ENCODE peak calls at places on chromosomes 2 and 18, in eight cellular contexts. D, J, M, E, R, Z, G and H are unnamed samples.

GRCh38 chr2:235762832-235763598 is 269.2 kb downstream of the AGAP1 start:
- DNase-seq in D (no peak), J (no peak), M (no peak), E (no peak), R (no peak), Z (no peak), G (peak; percentile 18), H (no peak)

GRCh38 chr2:88832256-88832991 is 141.0 kb downstream of the RPIA start:
- DNase-seq in D (peak; percentile 12), J (no peak), M (no peak), E (peak; percentile 64), R (no peak), Z (no peak), G (no peak), H (no peak)

GRCh38 chr2:121197369-121198091 is 87.5 kb downstream of the TFCP2L1 start:
- DNase-seq in D (no peak), J (peak; percentile 71), M (no peak), E (no peak), R (peak; percentile 76), Z (peak; percentile 67), G (peak; percentile 91), H (no peak)

GRCh38 chr2:179031731-179032408 is 18.1 kb downstream of the CCDC141 start:
- DNase-seq in D (peak; percentile 17), J (peak; percentile 15), M (no peak), E (no peak), R (no peak), Z (no peak), G (peak; percentile 59), H (no peak)

GRCh38 chr18:32470136-32470712 is 458 bp downstream of the GAREM1 start:
- DNase-seq in D (peak; percentile 38), J (no peak), M (no peak), E (no peak), R (no peak), Z (peak; percentile 55), G (peak; percentile 63), H (peak; percentile 42)

GRCh38 chr2:32484907-32485306 is 128.1 kb downstream of the BIRC6 start:
- DNase-seq in D (no peak), J (peak; percentile 27), M (no peak), E (no peak), R (peak; percentile 82), Z (peak; percentile 97), G (peak; percentile 97), H (peak; percentile 30)

GRCh38 chr18:69830189-69830588 is 117.5 kb downstream of the CD226 start:
- DNase-seq in D (no peak), J (no peak), M (no peak), E (no peak), R (no peak), Z (no peak), G (no peak), H (no peak)

GRCh38 chr18:79548621-79548985 is 131.0 kb upstream of the CTDP1 start:
- DNase-seq in D (no peak), J (no peak), M (no peak), E (no peak), R (no peak), Z (no peak), G (no peak), H (no peak)

GRCh38 chr2:189570565-189570964 is 10.0 kb downstream of the SLC40A1 start:
- DNase-seq in D (no peak), J (no peak), M (no peak), E (no peak), R (no peak), Z (peak; percentile 71), G (peak; percentile 63), H (peak; percentile 60)

GRCh38 chr2:236319036-236319435 is 54.8 kb upstream of the ASB18 start:
- DNase-seq in D (no peak), J (no peak), M (no peak), E (no peak), R (no peak), Z (no peak), G (no peak), H (no peak)

GRCh38 chr2:7189106-7189505 is 271.9 kb downstream of the RNF144A start:
- DNase-seq in D (no peak), J (no peak), M (no peak), E (no peak), R (no peak), Z (no peak), G (no peak), H (no peak)

GRCh38 chr2:218005486-218005885 is 2.7 kb upstream of the TNS1 start:
- DNase-seq in D (no peak), J (no peak), M (no peak), E (no peak), R (no peak), Z (no peak), G (peak; percentile 74), H (no peak)

GRCh38 chr2:19775315-19775714 is 126.5 kb downstream of the TTC32 start:
- DNase-seq in D (no peak), J (no peak), M (no peak), E (no peak), R (no peak), Z (no peak), G (peak; percentile 36), H (no peak)

GRCh38 chr18:64090876-64091275 is 58.0 kb downstream of the LINC00305 start:
- DNase-seq in D (no peak), J (no peak), M (no peak), E (no peak), R (no peak), Z (no peak), G (no peak), H (no peak)

GRCh38 chr2:20633794-20634259 is 17.1 kb downstream of the HS1BP3 start:
- DNase-seq in D (peak; percentile 28), J (peak; percentile 41), M (no peak), E (no peak), R (no peak), Z (no peak), G (no peak), H (peak; percentile 26)

GRCh38 chr2:174759381-174760064 is 4.7 kb downstream of the CHRNA1 start:
- DNase-seq in D (no peak), J (peak; percentile 47), M (no peak), E (no peak), R (no peak), Z (no peak), G (no peak), H (no peak)

GRCh38 chr18:62678847-62679535 is 36.4 kb upstream of the PHLPP1 start:
- DNase-seq in D (peak; percentile 34), J (no peak), M (no peak), E (no peak), R (no peak), Z (no peak), G (no peak), H (no peak)

GRCh38 chr2:49403722-49404507 is 249.6 kb upstream of the FSHR start:
- DNase-seq in D (peak; percentile 45), J (no peak), M (no peak), E (no peak), R (no peak), Z (no peak), G (no peak), H (no peak)

GRCh38 chr18:581106-581505 is 926 bp downstream of the CETN1 start:
- DNase-seq in D (no peak), J (no peak), M (no peak), E (no peak), R (no peak), Z (no peak), G (no peak), H (no peak)
- H3K27ac ChIP-seq in D (no peak overlapping the region), J (no peak overlapping the region), M (no peak overlapping the region), E (no peak overlapping the region), R (no peak overlapping the region), Z (no peak overlapping the region), G (no peak overlapping the region), H (no peak overlapping the region)

GRCh38 chr18:45250479-45250878 is 364.8 kb upstream of the SLC14A2 start:
- DNase-seq in D (no peak), J (no peak), M (no peak), E (no peak), R (no peak), Z (peak; percentile 88), G (no peak), H (no peak)
- H3K27ac ChIP-seq in D (no peak overlapping the region), J (peak overlapping the region; percentile 53), M (no peak overlapping the region), E (peak overlapping the region; percentile 81), R (no peak overlapping the region), Z (no peak overlapping the region), G (peak overlapping the region; percentile 93), H (no peak overlapping the region)

DNA sequence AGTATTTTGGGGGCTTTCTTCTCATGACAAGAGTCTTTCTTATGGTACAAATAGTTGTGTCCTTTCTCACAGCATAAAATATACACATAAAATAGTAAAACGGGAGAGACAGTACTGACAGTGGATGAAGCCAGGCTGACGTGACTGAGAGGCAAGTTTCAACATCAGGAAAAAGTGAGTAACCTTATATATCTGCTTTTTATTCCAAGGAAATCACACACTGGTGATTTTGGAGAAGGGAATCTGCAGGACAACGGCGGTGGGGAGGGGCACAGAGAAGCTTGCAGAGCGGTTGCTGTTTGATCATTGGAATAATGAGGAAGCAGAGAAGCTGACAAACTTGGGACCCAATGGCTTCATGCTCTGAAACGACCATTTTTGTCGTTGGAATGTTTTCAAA is 130.6 kb upstream of the ZNF236 start:
- DNase-seq in D (no peak), J (no peak), M (no peak), E (no peak), R (no peak), Z (no peak), G (peak; percentile 82), H (no peak)
- H3K27ac ChIP-seq in D (no peak overlapping the region), J (no peak overlapping the region), M (no peak overlapping the region), E (no peak overlapping the region), R (no peak overlapping the region), Z (no peak overlapping the region), G (no peak overlapping the region), H (no peak overlapping the region)

GRCh38 chr2:238428866-238429265 is 2.1 kb downstream of the ASB1 start:
- DNase-seq in D (no peak), J (peak; percentile 1), M (no peak), E (no peak), R (no peak), Z (no peak), G (no peak), H (no peak)

GRCh38 chr2:238425979-238426567 is 654 bp upstream of the ASB1 start:
- DNase-seq in D (peak; percentile 55), J (peak; percentile 59), M (no peak), E (no peak), R (no peak), Z (peak; percentile 75), G (peak; percentile 88), H (no peak)

GRCh38 chr2:238425505-238425978 is 1.2 kb upstream of the ASB1 start:
- DNase-seq in D (no peak), J (peak; percentile 2), M (no peak), E (no peak), R (no peak), Z (no peak), G (no peak), H (no peak)

GRCh38 chr2:238426568-238427434 is at the start of gene ASB1:
- DNase-seq in D (peak; percentile 90), J (peak; percentile 86), M (peak; percentile 72), E (peak; percentile 94), R (peak; percentile 84), Z (peak; percentile 85), G (peak; percentile 96), H (peak; percentile 66)

DNA sequence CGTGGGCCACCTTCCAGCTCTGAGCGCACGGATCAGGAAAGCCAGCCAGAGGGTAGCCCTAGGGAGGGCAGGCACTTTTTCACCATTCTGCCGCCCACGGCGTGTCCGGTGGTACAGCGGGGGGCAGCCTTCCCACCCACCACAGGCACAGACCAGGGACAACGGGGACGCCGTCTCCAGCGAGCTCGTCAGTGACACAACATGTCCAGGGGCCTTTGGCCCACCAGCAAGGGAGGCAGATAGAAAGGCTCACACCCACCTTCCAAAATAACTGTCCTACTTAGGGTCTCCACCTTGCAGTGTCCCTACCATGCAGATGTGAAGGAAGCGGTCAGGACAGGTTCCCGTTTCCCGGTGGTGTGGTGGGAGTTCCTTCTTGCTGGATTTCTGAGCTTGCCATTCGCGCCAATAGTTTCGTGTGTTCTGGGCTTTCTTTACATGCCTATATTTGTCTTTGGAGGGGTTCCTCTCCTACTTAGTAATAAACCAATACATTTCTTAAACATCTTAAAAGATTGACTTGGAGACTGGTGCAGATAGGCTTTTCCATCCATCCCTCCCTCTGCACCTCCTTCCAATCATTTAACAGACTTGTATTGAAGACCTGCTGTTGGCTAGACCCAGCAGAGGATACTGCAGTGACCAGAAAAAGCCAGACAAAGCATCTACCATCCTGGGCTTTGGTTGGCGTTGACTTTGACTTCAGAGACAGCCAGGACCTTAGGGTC is 872 bp downstream of the ASB1 start:
- DNase-seq in D (no peak), J (peak; percentile 10), M (no peak), E (no peak), R (no peak), Z (peak; percentile 37), G (peak; percentile 54), H (peak; percentile 8)
- H3K27ac ChIP-seq in D (peak overlapping the region; percentile 50), J (peak overlapping the region; percentile 99), M (peak overlapping the region; percentile 92), E (peak overlapping the region; percentile 84), R (peak overlapping the region; percentile 81), Z (peak overlapping the region; percentile 58), G (peak overlapping the region; percentile 93), H (peak overlapping the region; percentile 87)